ENCODE peak calls at places on chromosome 13, in six cellular contexts. A is activated CD4-positive, alpha-beta T cell treated with anti-CD3 and anti-CD28 coated beads for 48 hours; Z is H54; P is stimulated activated CD4-positive, alpha-beta T cell treated with anti-CD3 and anti-CD28 coated beads, TNF-alpha, amount 100 ng/mL, for 48 hours; G is fibroblast of villous mesenchyme; X is NCI-H1417. K is an unnamed sample.

GRCh38 chr13:91719033-91719432 is 320.6 kb downstream of the GPC5 start:
- DNase-seq in Z (peak; percentile 3), G (no peak), A (no peak), X (no peak), P (no peak), K (peak; percentile 0)

GRCh38 chr13:113367771-113368170 is 3.8 kb upstream of the GRTP1 start:
- DNase-seq in G (no peak), X (no peak), A (no peak), Z (no peak), P (no peak), K (no peak)

GRCh38 chr13:20130652-20131051 is 30.2 kb downstream of the GJA3 start:
- DNase-seq in Z (no peak), A (no peak), G (no peak), P (no peak), X (no peak), K (no peak)

GRCh38 chr13:51704399-51705306 is 99.3 kb downstream of the DHRS12 start:
- DNase-seq in Z (no peak), G (no peak), A (no peak), X (no peak), P (no peak), K (no peak)

GRCh38 chr13:94710881-94711560 is 1.3 kb downstream of the SOX21 start:
- DNase-seq in P (no peak), G (no peak), Z (no peak), X (peak; percentile 80), A (peak; percentile 46), K (peak; percentile 42)

GRCh38 chr13:105272660-105273631 is 1262.5 kb downstream of the EFNB2 start:
- DNase-seq in X (no peak), Z (no peak), G (no peak), P (no peak), A (no peak), K (no peak)

GRCh38 chr13:73109969-73110368 is 51.2 kb downstream of the KLF5 start:
- DNase-seq in A (no peak), X (no peak), G (no peak), P (no peak), Z (no peak), K (no peak)

GRCh38 chr13:103130681-103131210 is 64.5 kb upstream of the SLC10A2 start:
- DNase-seq in P (no peak), G (no peak), A (no peak), X (no peak), Z (no peak), K (no peak)

GRCh38 chr13:24802074-24802473 is 38.1 kb downstream of the RNF17 start:
- DNase-seq in P (no peak), A (no peak), X (no peak), G (peak; percentile 56), Z (no peak), K (peak; percentile 19)

GRCh38 chr13:72104656-72105180 is 237.7 kb upstream of the DACH1 start:
- DNase-seq in A (no peak), Z (no peak), G (no peak), X (no peak), P (no peak), K (no peak)

GRCh38 chr13:85148009-85148408 is 651.2 kb downstream of the SLITRK6 start:
- DNase-seq in X (no peak), G (no peak), P (no peak), A (no peak), Z (no peak), K (no peak)

GRCh38 chr13:46172531-46172991 is 9.4 kb downstream of the LCP1 start:
- DNase-seq in G (no peak), X (no peak), Z (no peak), A (peak; percentile 49), P (no peak), K (no peak)

GRCh38 chr13:76609643-76610042 is 276.6 kb downstream of the KCTD12 start:
- DNase-seq in Z (no peak), G (no peak), X (no peak), P (no peak), A (no peak), K (no peak)

GRCh38 chr13:79647518-79647917 is 166.6 kb downstream of the NDFIP2 start:
- DNase-seq in Z (no peak), A (no peak), G (no peak), P (no peak), X (peak; percentile 86), K (no peak)

GRCh38 chr13:38783992-38784875 is 97.4 kb downstream of the FREM2 start:
- DNase-seq in A (no peak), P (no peak), G (no peak), X (no peak), Z (no peak), K (no peak)

GRCh38 chr13:99721606-99722384 is 220.5 kb downstream of the TM9SF2 start:
- DNase-seq in A (no peak), X (no peak), Z (peak; percentile 44), G (no peak), P (no peak), K (no peak)

GRCh38 chr13:105220886-105221285 is 1314.6 kb downstream of the EFNB2 start:
- DNase-seq in X (no peak), G (no peak), A (no peak), P (no peak), Z (no peak), K (no peak)

GRCh38 chr13:50484472-50485113 is 358.9 kb downstream of the DLEU7 start:
- DNase-seq in G (no peak), Z (no peak), P (no peak), A (no peak), X (no peak), K (no peak)

GRCh38 chr13:97321101-97321500 is 99.0 kb downstream of the MBNL2 start:
- DNase-seq in A (no peak), G (no peak), P (no peak), Z (no peak), X (no peak), K (no peak)

GRCh38 chr13:88948501-88948900 is 1277.3 kb downstream of the SLITRK5 start:
- DNase-seq in A (no peak), G (no peak), P (no peak), X (no peak), Z (no peak), K (no peak)

K was measured in A549.